ENCODE peak calls at places on chromosome 20, in seven cellular contexts. V is KG1; F is brain microvascular endothelial cell; Y is CD4-positive, alpha-beta T cell; C is B cell; B is epithelial cell of prostate; H is cerebellar cortex. A is an unnamed sample.
A peak's percentile ranks its signal among the peaks of the same experiment; 100 is the strongest.

GRCh38 chr20:41392871-41393704 is 26.5 kb upstream of the EMILIN3 start:
- DNase-seq in V (no peak), F (no peak), Y (no peak), C (no peak), B (peak; percentile 27), H (no peak), A (no peak)

GRCh38 chr20:51091564-51092195 is 68.8 kb upstream of the KCNG1 start:
- DNase-seq in V (no peak), F (no peak), Y (no peak), C (no peak), B (no peak), H (no peak), A (no peak)

GRCh38 chr20:63736893-63737689 is 627 bp downstream of the LIME1 start:
- DNase-seq in V (no peak), F (no peak), Y (no peak), C (peak; percentile 67), B (no peak), H (no peak), A (peak; percentile 53)

GRCh38 chr20:12925863-12926547 is 82.8 kb upstream of the SPTLC3 start:
- DNase-seq in V (no peak), F (no peak), Y (no peak), C (no peak), B (no peak), H (no peak), A (no peak)

GRCh38 chr20:62358171-62358719 is 8.9 kb downstream of the LAMA5 start:
- DNase-seq in V (no peak), F (no peak), Y (no peak), C (no peak), B (no peak), H (no peak), A (no peak)

GRCh38 chr20:48633620-48634257 is 194.1 kb downstream of the PREX1 start:
- DNase-seq in V (no peak), F (no peak), Y (no peak), C (no peak), B (no peak), H (no peak), A (no peak)

GRCh38 chr20:58709703-58710039 is 17.1 kb downstream of the NPEPL1 start:
- DNase-seq in V (no peak), F (no peak), Y (no peak), C (no peak), B (no peak), H (no peak), A (no peak)

GRCh38 chr20:53608456-53609413 is 15.1 kb upstream of the ZNF217 start:
- DNase-seq in V (no peak), F (no peak), Y (peak; percentile 5), C (no peak), B (peak; percentile 50), H (peak; percentile 35), A (peak; percentile 17)

GRCh38 chr20:884983-885952 is 30.9 kb downstream of the ANGPT4 start:
- DNase-seq in V (no peak), F (peak; percentile 19), Y (no peak), C (no peak), B (peak; percentile 16), H (no peak), A (no peak)

GRCh38 chr20:1949306-1949705 is 44.6 kb downstream of the PDYN start:
- DNase-seq in V (no peak), F (no peak), Y (no peak), C (no peak), B (no peak), H (no peak), A (no peak)

GRCh38 chr20:15045246-15045645 is 707.8 kb upstream of the FLRT3 start:
- DNase-seq in V (no peak), F (no peak), Y (no peak), C (no peak), B (no peak), H (no peak), A (no peak)

GRCh38 chr20:62455929-62456328 is 19.9 kb downstream of the GATA5 start:
- DNase-seq in V (no peak), F (no peak), Y (no peak), C (no peak), B (no peak), H (no peak), A (no peak)

GRCh38 chr20:36629719-36630340 is 16.2 kb downstream of the SLA2 start:
- DNase-seq in V (no peak), F (peak; percentile 21), Y (peak; percentile 36), C (peak; percentile 20), B (no peak), H (no peak), A (peak; percentile 59)

GRCh38 chr20:47362361-47363219 is 6.1 kb upstream of the ZMYND8 start:
- DNase-seq in V (no peak), F (no peak), Y (no peak), C (no peak), B (no peak), H (no peak), A (no peak)

GRCh38 chr20:58433759-58434158 is 44.7 kb downstream of the VAPB start:
- DNase-seq in V (no peak), F (peak; percentile 77), Y (no peak), C (no peak), B (no peak), H (no peak), A (no peak)

GRCh38 chr20:38307371-38308046 is 3.6 kb downstream of the BPI start:
- DNase-seq in V (no peak), F (peak; percentile 67), Y (no peak), C (no peak), B (no peak), H (no peak), A (no peak)

GRCh38 chr20:13263451-13263850 is 42.4 kb downstream of the ISM1 start:
- DNase-seq in V (no peak), F (no peak), Y (no peak), C (no peak), B (no peak), H (no peak), A (no peak)

GRCh38 chr20:2984956-2985661 is 58.3 kb upstream of the GNRH2 start:
- DNase-seq in V (no peak), F (peak; percentile 65), Y (no peak), C (no peak), B (peak; percentile 37), H (peak; percentile 21), A (no peak)

GRCh38 chr20:57389695-57390603 is 1.2 kb upstream of the RBM38 start:
- DNase-seq in V (no peak), F (no peak), Y (peak; percentile 36), C (peak; percentile 79), B (no peak), H (no peak), A (peak; percentile 66)

GRCh38 chr20:44601801-44602204 is 19.4 kb downstream of the PKIG start:
- DNase-seq in V (no peak), F (no peak), Y (no peak), C (no peak), B (no peak), H (no peak), A (no peak)

GRCh38 chr20:50848341-50848808 is 53.5 kb downstream of the BCAS4 start:
- DNase-seq in V (no peak), F (no peak), Y (no peak), C (no peak), B (no peak), H (peak; percentile 70), A (no peak)

GRCh38 chr20:1313236-1313964 is 15.5 kb downstream of the SDCBP2 start:
- DNase-seq in V (no peak), F (peak; percentile 31), Y (peak; percentile 60), C (peak; percentile 77), B (no peak), H (peak; percentile 77), A (peak; percentile 57)

GRCh38 chr20:58137651-58138265 is 90.7 kb downstream of the ANKRD60 start:
- DNase-seq in V (no peak), F (no peak), Y (no peak), C (no peak), B (no peak), H (no peak), A (no peak)

GRCh38 chr20:57329608-57330221 is at the start of gene SPO11:
- DNase-seq in V (no peak), F (no peak), Y (no peak), C (no peak), B (no peak), H (peak; percentile 38), A (no peak)

GRCh38 chr20:3042621-3043020 is 801 bp upstream of the GNRH2 start:
- DNase-seq in V (no peak), F (no peak), Y (no peak), C (no peak), B (no peak), H (no peak), A (no peak)

GRCh38 chr20:58714340-58714922 is 21.8 kb downstream of the NPEPL1 start:
- DNase-seq in V (no peak), F (no peak), Y (no peak), C (no peak), B (no peak), H (no peak), A (peak; percentile 0)

GRCh38 chr20:48767269-48767960 is 60.4 kb downstream of the PREX1 start:
- DNase-seq in V (no peak), F (no peak), Y (peak; percentile 10), C (no peak), B (no peak), H (no peak), A (no peak)

GRCh38 chr20:52103911-52104545 is 87.6 kb downstream of the ZFP64 start:
- DNase-seq in V (peak; percentile 89), F (peak; percentile 9), Y (no peak), C (peak; percentile 6), B (no peak), H (no peak), A (no peak)

GRCh38 chr20:32510601-32511357 is 74.4 kb downstream of the NOL4L start:
- DNase-seq in V (no peak), F (peak; percentile 4), Y (no peak), C (no peak), B (no peak), H (no peak), A (no peak)

GRCh38 chr20:46984391-46984790 is 89.7 kb downstream of the EYA2 start:
- DNase-seq in V (no peak), F (no peak), Y (no peak), C (no peak), B (no peak), H (no peak), A (no peak)

GRCh38 chr20:62617711-62618483 is 24.4 kb upstream of the SLCO4A1 start:
- DNase-seq in V (peak; percentile 38), F (no peak), Y (peak; percentile 34), C (peak; percentile 67), B (no peak), H (no peak), A (peak; percentile 42)

GRCh38 chr20:21528870-21529269 is 15.0 kb upstream of the NKX2-2 start:
- DNase-seq in V (no peak), F (no peak), Y (no peak), C (no peak), B (no peak), H (no peak), A (no peak)

GRCh38 chr20:48795058-48795457 is 32.7 kb downstream of the PREX1 start:
- DNase-seq in V (no peak), F (no peak), Y (no peak), C (no peak), B (no peak), H (no peak), A (no peak)

GRCh38 chr20:56445130-56445529 is 23.3 kb upstream of the RTF2 start:
- DNase-seq in V (no peak), F (no peak), Y (no peak), C (no peak), B (no peak), H (no peak), A (no peak)

GRCh38 chr20:3843490-3843889 is 3.1 kb upstream of the MAVS start:
- DNase-seq in V (no peak), F (peak; percentile 50), Y (no peak), C (no peak), B (no peak), H (no peak), A (no peak)

GRCh38 chr20:31678389-31679356 is 41.0 kb downstream of the COX4I2 start:
- DNase-seq in V (no peak), F (peak; percentile 37), Y (no peak), C (no peak), B (no peak), H (peak; percentile 37), A (no peak)

GRCh38 chr20:35021831-35022230 is 66.2 kb downstream of the MYH7B start:
- DNase-seq in V (no peak), F (no peak), Y (no peak), C (no peak), B (no peak), H (no peak), A (no peak)